ENCODE peak calls at places on chromosomes 5 and 9, in six cellular contexts. B is activated T-helper 1 cell treated with anti-CD3 and anti-CD28 coated beads, Interleukin-2, amount 50 U/mL, for 16 hours; F is CD8-positive, alpha-beta T cell; M is fibroblast of lung; G is amniotic stem cell; D is mucosa of gallbladder. V is an unnamed sample.

GRCh38 chr5:6435356-6435755 is 13.3 kb upstream of the UBE2QL1 start:
- DNase-seq in B (no peak), F (no peak), M (no peak), G (no peak), D (no peak), V (peak; percentile 56)

GRCh38 chr9:104388071-104388470 is 116.0 kb upstream of the OR13F1 start:
- DNase-seq in G (no peak), F (no peak), B (no peak), M (no peak), D (no peak), V (no peak)

GRCh38 chr5:38456657-38457056 is 99.8 kb downstream of the LIFR start:
- DNase-seq in G (no peak), B (no peak), M (no peak), F (no peak), D (no peak), V (no peak)

GRCh38 chr9:5425006-5425628 is 12.6 kb downstream of the PLGRKT start:
- DNase-seq in G (no peak), M (peak; percentile 53), F (no peak), D (no peak), B (no peak), V (peak; percentile 42)

GRCh38 chr5:54696931-54697330 is 179.4 kb downstream of the SNX18 start:
- DNase-seq in G (no peak), D (no peak), B (no peak), F (no peak), M (peak; percentile 44), V (no peak)

GRCh38 chr9:120742951-120743416 is 28.7 kb upstream of the MEGF9 start:
- DNase-seq in F (no peak), B (no peak), D (no peak), G (no peak), M (peak; percentile 29), V (peak; percentile 26)

GRCh38 chr5:106094128-106094726 is 1576.5 kb downstream of the EFNA5 start:
- DNase-seq in D (no peak), M (peak; percentile 67), F (no peak), B (no peak), G (peak; percentile 73), V (peak; percentile 76)

GRCh38 chr9:126546036-126546435 is 67.7 kb upstream of the LMX1B start:
- DNase-seq in B (no peak), M (no peak), F (no peak), D (no peak), G (no peak), V (no peak)

GRCh38 chr5:172097356-172097755 is 90.7 kb downstream of the STK10 start:
- DNase-seq in D (no peak), G (no peak), B (no peak), F (no peak), M (peak; percentile 79), V (no peak)

GRCh38 chr5:172443441-172444109 is 10.8 kb downstream of the SH3PXD2B start:
- DNase-seq in G (peak; percentile 47), F (no peak), D (peak; percentile 72), M (peak; percentile 93), B (no peak), V (peak; percentile 97)

GRCh38 chr9:111959468-111959941 is 62.9 kb downstream of the UGCG start:
- DNase-seq in G (peak; percentile 24), M (peak; percentile 82), F (no peak), B (no peak), D (peak; percentile 63), V (peak; percentile 49)

GRCh38 chr5:161513952-161514351 is 32.6 kb downstream of the GABRB2 start:
- DNase-seq in G (no peak), M (no peak), B (no peak), F (no peak), D (no peak), V (no peak)

GRCh38 chr5:98763001-98763630 is 10.3 kb upstream of the RGMB start:
- DNase-seq in M (peak; percentile 47), G (peak; percentile 36), F (no peak), D (no peak), B (no peak), V (no peak)